ENCODE peak calls at places on chromosome 12, in six cellular contexts. T is bronchial epithelial cell; I is substantia nigra; S is non-pigmented ciliary epithelial cell; P is activated CD4-positive, alpha-beta T cell treated with anti-CD3 and anti-CD28 coated beads for 36 hours; Q is cardiac muscle cell. O is an unnamed sample.

GRCh38 chr12:56993346-56993745 is 13.0 kb downstream of the ZBTB39 start:
- DNase-seq in T (no peak), I (no peak), S (no peak), P (no peak), Q (no peak), O (no peak)

GRCh38 chr12:13165578-13166120 is 30.9 kb upstream of the EMP1 start:
- DNase-seq in T (peak), I (no peak), S (no peak), P (peak), Q (no peak), O (peak)

GRCh38 chr12:122031342-122032216 is 9.9 kb downstream of the BCL7A start:
- DNase-seq in T (peak), I (no peak), S (no peak), P (peak), Q (peak), O (peak)

GRCh38 chr12:92973614-92974013 is 44.5 kb upstream of the EEA1 start:
- DNase-seq in T (peak), I (no peak), S (peak), P (no peak), Q (no peak), O (no peak)

GRCh38 chr12:100197486-100197885 is 3.1 kb upstream of the ACTR6 start:
- DNase-seq in T (peak), I (no peak), S (no peak), P (no peak), Q (no peak), O (no peak)

GRCh38 chr12:117143008-117143532 is 43.9 kb upstream of the TESC start:
- DNase-seq in T (peak), I (no peak), S (no peak), P (no peak), Q (no peak), O (no peak)

GRCh38 chr12:72134934-72135333 is 137.2 kb upstream of the TRHDE start:
- DNase-seq in T (no peak), I (no peak), S (no peak), P (no peak), Q (no peak), O (no peak)

GRCh38 chr12:56991319-56991906 is 14.9 kb downstream of the ZBTB39 start:
- DNase-seq in T (no peak), I (no peak), S (no peak), P (no peak), Q (no peak), O (no peak)

GRCh38 chr12:119902084-119902509 is 25.0 kb upstream of the CIT start:
- DNase-seq in T (peak), I (no peak), S (peak), P (peak), Q (peak), O (peak)

O was measured in Peyer's patch.